ENCODE peak calls at places on chromosomes 6 and 20, in four cellular contexts. One of them, this sample, is unnamed. For H3K4me1, the result is how much of the 10 kb centered on the place peaks cover.

GRCh38 chr6:3392930-3393575 is 63.8 kb downstream of the SLC22A23 start:
- DNase-seq in neuronal stem cell: no peak
- DNase-seq in lower lobe of right lung: no peak
- DNase-seq in upper lobe of right lung: no peak
- DNase-seq in this sample: no peak

GRCh38 chr6:105424177-105424783 is 21.4 kb upstream of the PREP start:
- DNase-seq in neuronal stem cell: peak
- DNase-seq in lower lobe of right lung: no peak
- DNase-seq in upper lobe of right lung: no peak
- DNase-seq in this sample: no peak

GRCh38 chr6:17219098-17219497 is 62.1 kb upstream of the RBM24 start:
- DNase-seq in upper lobe of right lung: no peak
- DNase-seq in lower lobe of right lung: no peak
- DNase-seq in neuronal stem cell: no peak
- DNase-seq in this sample: no peak

GRCh38 chr6:33699739-33700138 is 11.8 kb downstream of the UQCC2 start:
- DNase-seq in neuronal stem cell: no peak
- DNase-seq in upper lobe of right lung: peak
- DNase-seq in lower lobe of right lung: no peak
- DNase-seq in this sample: peak

GRCh38 chr20:50286609-50287008 is 96.0 kb downstream of the CEBPB start:
- DNase-seq in lower lobe of right lung: no peak
- DNase-seq in upper lobe of right lung: no peak
- DNase-seq in neuronal stem cell: no peak
- DNase-seq in this sample: no peak

GRCh38 chr20:5748246-5748645 is 2.0 kb upstream of the SHLD1 start:
- DNase-seq in lower lobe of right lung: no peak
- DNase-seq in upper lobe of right lung: no peak
- DNase-seq in neuronal stem cell: no peak
- DNase-seq in this sample: no peak

GRCh38 chr6:33607784-33608161 is 13.3 kb upstream of the ITPR3 start:
- DNase-seq in neuronal stem cell: no peak
- DNase-seq in upper lobe of right lung: no peak
- DNase-seq in lower lobe of right lung: no peak
- DNase-seq in this sample: peak

GRCh38 chr20:63321148-63321831 is 28.3 kb downstream of the COL20A1 start:
- DNase-seq in lower lobe of right lung: peak
- DNase-seq in upper lobe of right lung: peak
- DNase-seq in neuronal stem cell: no peak
- DNase-seq in this sample: peak

GRCh38 chr6:70811788-70812187 is 144.1 kb downstream of the SMAP1 start:
- DNase-seq in neuronal stem cell: no peak
- DNase-seq in upper lobe of right lung: no peak
- DNase-seq in lower lobe of right lung: no peak
- DNase-seq in this sample: no peak

GRCh38 chr6:26311385-26312095 is 53.5 kb upstream of the BTN3A2 start:
- DNase-seq in neuronal stem cell: no peak
- DNase-seq in upper lobe of right lung: no peak
- DNase-seq in lower lobe of right lung: no peak
- DNase-seq in this sample: no peak

GRCh38 chr6:5475779-5476178 is 214.5 kb downstream of the FARS2 start:
- DNase-seq in upper lobe of right lung: no peak
- DNase-seq in lower lobe of right lung: no peak
- DNase-seq in neuronal stem cell: no peak
- DNase-seq in this sample: no peak

GRCh38 chr6:7680393-7681075 is 45.4 kb upstream of the BMP6 start:
- DNase-seq in upper lobe of right lung: no peak
- DNase-seq in neuronal stem cell: no peak
- DNase-seq in lower lobe of right lung: no peak
- DNase-seq in this sample: peak

GRCh38 chr6:44539701-44540100 is 152.2 kb downstream of the CDC5L start:
- DNase-seq in neuronal stem cell: no peak
- DNase-seq in lower lobe of right lung: no peak
- DNase-seq in upper lobe of right lung: no peak
- DNase-seq in this sample: no peak

GRCh38 chr6:56528412-56528841 is 114.3 kb downstream of the DST start:
- DNase-seq in neuronal stem cell: no peak
- DNase-seq in upper lobe of right lung: no peak
- DNase-seq in lower lobe of right lung: no peak
- DNase-seq in this sample: no peak
- H3K4me1 ChIP-seq in neuronal stem cell: under half
- H3K4me1 ChIP-seq in upper lobe of right lung: under half
- H3K4me1 ChIP-seq in lower lobe of right lung: under half
- H3K4me1 ChIP-seq in this sample: under half

DNA sequence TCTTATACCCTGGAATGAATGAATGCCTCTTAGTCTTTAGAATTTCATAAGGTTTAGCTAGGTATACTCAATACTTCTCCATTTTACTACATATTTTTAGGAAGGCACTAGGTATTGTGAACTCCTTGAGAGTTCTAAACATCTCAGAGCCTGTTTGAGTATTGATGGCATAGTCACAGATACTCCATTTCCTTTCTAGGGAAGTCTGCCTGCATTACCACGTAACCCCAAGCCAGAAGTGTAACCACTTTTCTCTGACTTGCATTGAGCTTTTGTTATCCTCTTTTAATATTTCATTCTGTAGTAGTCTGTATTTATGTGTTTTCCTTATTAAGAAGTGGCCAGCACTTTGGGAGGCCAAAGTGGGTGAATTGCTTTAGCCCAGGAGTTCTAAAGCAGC is 12.2 kb downstream of the TOP1 start:
- DNase-seq in neuronal stem cell: no peak
- DNase-seq in lower lobe of right lung: no peak
- DNase-seq in upper lobe of right lung: no peak
- DNase-seq in this sample: no peak
- H3K4me1 ChIP-seq in neuronal stem cell: under half
- H3K4me1 ChIP-seq in lower lobe of right lung: under half
- H3K4me1 ChIP-seq in upper lobe of right lung: under half
- H3K4me1 ChIP-seq in this sample: under half

GRCh38 chr6:28239636-28240035 is 12.4 kb downstream of the ZKSCAN4 start:
- DNase-seq in upper lobe of right lung: no peak
- DNase-seq in neuronal stem cell: no peak
- DNase-seq in lower lobe of right lung: no peak
- DNase-seq in this sample: no peak

GRCh38 chr6:28240517-28240916 is 11.6 kb downstream of the ZKSCAN4 start:
- DNase-seq in upper lobe of right lung: no peak
- DNase-seq in lower lobe of right lung: no peak
- DNase-seq in neuronal stem cell: no peak
- DNase-seq in this sample: no peak

GRCh38 chr6:28232785-28233184 is 7.7 kb downstream of the ZSCAN9 start:
- DNase-seq in upper lobe of right lung: no peak
- DNase-seq in neuronal stem cell: no peak
- DNase-seq in lower lobe of right lung: no peak
- DNase-seq in this sample: no peak

DNA sequence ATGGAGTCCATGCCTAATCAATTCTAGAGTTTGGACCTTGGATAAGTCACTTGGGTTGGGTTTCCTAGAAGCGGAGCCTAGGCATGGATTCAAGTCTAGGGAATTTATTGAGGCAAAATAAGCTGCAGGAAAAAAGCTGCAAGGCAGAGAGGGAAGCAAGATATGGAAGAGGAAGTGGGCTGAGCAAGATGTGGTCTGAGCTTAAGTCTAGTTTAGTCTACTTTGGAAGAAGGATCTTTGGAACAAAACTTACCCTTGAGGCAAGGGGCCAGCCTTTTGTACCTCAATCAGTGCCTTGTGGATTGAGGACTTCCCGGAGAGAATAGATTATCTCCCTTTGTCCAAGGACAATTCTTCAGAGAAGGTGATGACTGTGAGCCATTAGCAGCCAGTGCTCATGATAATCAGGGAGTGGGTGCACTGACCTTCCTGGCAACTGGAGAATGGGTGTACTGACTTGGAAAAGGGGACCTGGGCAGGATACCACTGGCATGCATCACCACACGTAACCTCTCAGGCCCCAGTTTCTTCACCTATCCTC is 10.9 kb downstream of the ZSCAN9 start:
- DNase-seq in upper lobe of right lung: no peak
- DNase-seq in neuronal stem cell: no peak
- DNase-seq in lower lobe of right lung: no peak
- DNase-seq in this sample: no peak
- H3K4me1 ChIP-seq in upper lobe of right lung: under half
- H3K4me1 ChIP-seq in neuronal stem cell: under half
- H3K4me1 ChIP-seq in lower lobe of right lung: under half
- H3K4me1 ChIP-seq in this sample: under half

GRCh38 chr6:14618759-14619418 is 501.3 kb downstream of the CD83 start:
- DNase-seq in lower lobe of right lung: no peak
- DNase-seq in neuronal stem cell: no peak
- DNase-seq in upper lobe of right lung: no peak
- DNase-seq in this sample: no peak
- H3K4me1 ChIP-seq in lower lobe of right lung: under half
- H3K4me1 ChIP-seq in neuronal stem cell: under half
- H3K4me1 ChIP-seq in upper lobe of right lung: under half
- H3K4me1 ChIP-seq in this sample: under half

GRCh38 chr20:57436223-57436545 is 45.0 kb downstream of the RBM38 start:
- DNase-seq in upper lobe of right lung: no peak
- DNase-seq in lower lobe of right lung: no peak
- DNase-seq in neuronal stem cell: no peak
- DNase-seq in this sample: no peak
- H3K4me1 ChIP-seq in upper lobe of right lung: under half
- H3K4me1 ChIP-seq in lower lobe of right lung: half or more
- H3K4me1 ChIP-seq in neuronal stem cell: under half
- H3K4me1 ChIP-seq in this sample: half or more

GRCh38 chr20:59605691-59606364 is 1.5 kb downstream of the PHACTR3 start:
- DNase-seq in upper lobe of right lung: no peak
- DNase-seq in neuronal stem cell: no peak
- DNase-seq in lower lobe of right lung: no peak
- DNase-seq in this sample: no peak

GRCh38 chr20:59603176-59603575 is 1.2 kb upstream of the PHACTR3 start:
- DNase-seq in neuronal stem cell: no peak
- DNase-seq in upper lobe of right lung: no peak
- DNase-seq in lower lobe of right lung: no peak
- DNase-seq in this sample: no peak

GRCh38 chr20:59604770-59605665 is 678 bp downstream of the PHACTR3 start:
- DNase-seq in upper lobe of right lung: no peak
- DNase-seq in neuronal stem cell: peak
- DNase-seq in lower lobe of right lung: no peak
- DNase-seq in this sample: no peak

GRCh38 chr20:59602546-59603080 is 1.7 kb upstream of the PHACTR3 start:
- DNase-seq in lower lobe of right lung: no peak
- DNase-seq in upper lobe of right lung: no peak
- DNase-seq in neuronal stem cell: no peak
- DNase-seq in this sample: no peak

GRCh38 chr20:59603727-59604608 is at the start of gene PHACTR3:
- DNase-seq in upper lobe of right lung: no peak
- DNase-seq in lower lobe of right lung: no peak
- DNase-seq in neuronal stem cell: peak
- DNase-seq in this sample: no peak
- H3K4me1 ChIP-seq in upper lobe of right lung: under half
- H3K4me1 ChIP-seq in lower lobe of right lung: under half
- H3K4me1 ChIP-seq in neuronal stem cell: under half
- H3K4me1 ChIP-seq in this sample: under half

This sample was measured in spleen.